ENCODE peak calls at places on chromosomes 2 and 18, in six cellular contexts. N is naive thymus-derived CD8-positive, alpha-beta T cell; H is SW 1271; L is smooth muscle cell of the brain vasculature; Q is Caco-2; J is hippocampal formation. Y is an unnamed sample.

GRCh38 chr2:41948397-41948763 is 99.4 kb upstream of the PKDCC start:
- DNase-seq in N (no peak), H (no peak), L (no peak), Q (no peak), J (no peak), Y (no peak)

GRCh38 chr2:202831241-202831997 is 40.1 kb downstream of the ICA1L start:
- DNase-seq in N (peak), H (no peak), L (peak), Q (peak), J (peak), Y (peak)

GRCh38 chr2:132581917-132582316 is 88.1 kb downstream of the LYPD1 start:
- DNase-seq in N (no peak), H (no peak), L (no peak), Q (no peak), J (no peak), Y (no peak)

GRCh38 chr18:49846263-49846662 is 32.9 kb upstream of the ACAA2 start:
- DNase-seq in N (no peak), H (no peak), L (no peak), Q (no peak), J (no peak), Y (peak)

GRCh38 chr2:98464772-98465310 is 20.2 kb downstream of the INPP4A start:
- DNase-seq in N (no peak), H (no peak), L (no peak), Q (no peak), J (no peak), Y (no peak)

GRCh38 chr18:77366725-77367641 is 117.3 kb downstream of the GALR1 start:
- DNase-seq in N (no peak), H (no peak), L (no peak), Q (peak), J (peak), Y (no peak)

GRCh38 chr2:171409436-171409971 is 24.3 kb downstream of the METTL8 start:
- DNase-seq in N (no peak), H (no peak), L (no peak), Q (no peak), J (no peak), Y (peak)

GRCh38 chr2:189581354-189582139 is 961 bp upstream of the SLC40A1 start:
- DNase-seq in N (peak), H (no peak), L (no peak), Q (peak), J (no peak), Y (peak)

GRCh38 chr2:27992787-27993747 is 102.5 kb downstream of the BABAM2 start:
- DNase-seq in N (no peak), H (peak), L (no peak), Q (peak), J (no peak), Y (peak)

GRCh38 chr2:217947341-217948316 is 55.2 kb downstream of the TNS1 start:
- DNase-seq in N (no peak), H (no peak), L (no peak), Q (peak), J (peak), Y (no peak)

GRCh38 chr18:1708006-1708405 is 803.3 kb downstream of the ADCYAP1 start:
- DNase-seq in N (no peak), H (no peak), L (no peak), Q (no peak), J (no peak), Y (no peak)

GRCh38 chr18:75253784-75254183 is 43.2 kb downstream of the TSHZ1 start:
- DNase-seq in N (no peak), H (no peak), L (no peak), Q (no peak), J (no peak), Y (no peak)

GRCh38 chr2:83584674-83585073 is 874.4 kb downstream of the SUCLG1 start:
- DNase-seq in N (no peak), H (no peak), L (no peak), Q (no peak), J (no peak), Y (no peak)

GRCh38 chr2:98716786-98717185 is 14.1 kb downstream of the MGAT4A start:
- DNase-seq in N (no peak), H (no peak), L (no peak), Q (no peak), J (no peak), Y (no peak)

GRCh38 chr2:226031078-226031937 is 631.8 kb downstream of the NYAP2 start:
- DNase-seq in N (no peak), H (no peak), L (peak), Q (peak), J (peak), Y (peak)

GRCh38 chr2:232854082-232854481 is 16.0 kb upstream of the SNORC start:
- DNase-seq in N (no peak), H (no peak), L (peak), Q (no peak), J (no peak), Y (peak)

GRCh38 chr18:43587538-43588153 is 310.4 kb upstream of the SYT4 start:
- DNase-seq in N (no peak), H (no peak), L (no peak), Q (no peak), J (no peak), Y (peak)

GRCh38 chr2:187959821-187960220 is 331.9 kb upstream of the GULP1 start:
- DNase-seq in N (no peak), H (no peak), L (no peak), Q (no peak), J (no peak), Y (no peak)

GRCh38 chr2:28268386-28268785 is 124.3 kb upstream of the FOSL2 start:
- DNase-seq in N (no peak), H (no peak), L (no peak), Q (peak), J (no peak), Y (no peak)

GRCh38 chr2:1898461-1899395 is 154.4 kb upstream of the PXDN start:
- DNase-seq in N (no peak), H (no peak), L (no peak), Q (no peak), J (no peak), Y (no peak)

GRCh38 chr18:11002796-11003195 is 146.6 kb downstream of the PIEZO2 start:
- DNase-seq in N (no peak), H (no peak), L (no peak), Q (no peak), J (no peak), Y (no peak)

GRCh38 chr2:176063958-176064357 is 19.8 kb downstream of the EVX2 start:
- DNase-seq in N (no peak), H (no peak), L (no peak), Q (no peak), J (no peak), Y (no peak)

GRCh38 chr2:235766206-235766794 is 272.5 kb downstream of the AGAP1 start:
- DNase-seq in N (peak), H (peak), L (peak), Q (peak), J (peak), Y (peak)

GRCh38 chr2:66495788-66496640 is 61.1 kb downstream of the MEIS1 start:
- DNase-seq in N (no peak), H (no peak), L (no peak), Q (no peak), J (no peak), Y (peak)

GRCh38 chr18:13626544-13626908 is 99.8 kb downstream of the FAM210A start:
- DNase-seq in N (no peak), H (no peak), L (no peak), Q (no peak), J (no peak), Y (no peak)

GRCh38 chr2:177724398-177725287 is 332.1 kb downstream of the AGPS start:
- DNase-seq in N (peak), H (peak), L (peak), Q (peak), J (peak), Y (peak)

GRCh38 chr2:67451086-67451832 is 54.1 kb downstream of the ETAA1 start:
- DNase-seq in N (no peak), H (no peak), L (no peak), Q (no peak), J (no peak), Y (peak)

GRCh38 chr18:27491772-27492171 is 306.7 kb upstream of the CHST9 start:
- DNase-seq in N (no peak), H (no peak), L (no peak), Q (no peak), J (no peak), Y (no peak)

Y was measured in AG08396.